ENCODE peak calls at places on chromosomes 2 and 18, in nine cellular contexts. G is HCT116; F is naive thymus-derived CD4-positive, alpha-beta T cell; R is sigmoid colon; I is pancreas; D is tibial nerve; V is heart right ventricle; P is neural progenitor cell; C is WERI-Rb-1. X is an unnamed sample. For H3K36me3, the result is how much of the 10 kb centered on the place peaks cover.

GRCh38 chr2:88090446-88091283 is 23.0 kb downstream of the SMYD1 start:
- DNase-seq in R (no peak), D (no peak), C (no peak), P (no peak), I (no peak), V (no peak), G (no peak), F (peak), X (no peak)

GRCh38 chr2:216388046-216388884 is 16.0 kb upstream of the MARCHF4 start:
- DNase-seq in D (no peak), F (no peak), G (no peak), P (no peak), R (no peak), C (no peak), I (no peak), V (no peak), X (no peak)

GRCh38 chr2:32832821-32833220 is 113.9 kb upstream of the LTBP1 start:
- DNase-seq in G (no peak), C (no peak), R (no peak), I (no peak), V (no peak), D (no peak), F (no peak), P (peak), X (no peak)

GRCh38 chr2:120656273-120656960 is 79.3 kb upstream of the GLI2 start:
- DNase-seq in P (no peak), C (no peak), F (no peak), G (no peak), D (no peak), R (no peak), I (peak), V (no peak), X (no peak)

GRCh38 chr2:48328972-48329723 is 200.8 kb upstream of the STON1 start:
- DNase-seq in V (no peak), D (no peak), I (no peak), G (no peak), F (no peak), P (peak), R (no peak), C (no peak), X (no peak)

GRCh38 chr2:110903548-110903947 is 171.2 kb downstream of the ACOXL start:
- DNase-seq in D (no peak), V (no peak), P (no peak), I (no peak), R (peak), F (no peak), G (no peak), C (no peak), X (no peak)

GRCh38 chr2:140506606-140507005 is 1624.2 kb downstream of the LRP1B start:
- DNase-seq in F (no peak), G (no peak), D (no peak), I (no peak), V (no peak), P (no peak), C (no peak), R (no peak), X (no peak)

GRCh38 chr2:101843048-101843447 is 145.5 kb downstream of the MAP4K4 start:
- DNase-seq in D (peak), F (no peak), C (no peak), P (no peak), V (no peak), G (no peak), I (no peak), R (no peak), X (no peak)

GRCh38 chr18:57029761-57030160 is 117.1 kb upstream of the BOD1L2 start:
- DNase-seq in C (peak), P (peak), I (no peak), D (no peak), G (no peak), R (no peak), V (no peak), F (no peak), X (no peak)

GRCh38 chr2:7634370-7634769 is 717.2 kb downstream of the RNF144A start:
- DNase-seq in G (no peak), R (no peak), I (no peak), V (no peak), P (no peak), C (no peak), D (no peak), F (no peak), X (no peak)

DNA sequence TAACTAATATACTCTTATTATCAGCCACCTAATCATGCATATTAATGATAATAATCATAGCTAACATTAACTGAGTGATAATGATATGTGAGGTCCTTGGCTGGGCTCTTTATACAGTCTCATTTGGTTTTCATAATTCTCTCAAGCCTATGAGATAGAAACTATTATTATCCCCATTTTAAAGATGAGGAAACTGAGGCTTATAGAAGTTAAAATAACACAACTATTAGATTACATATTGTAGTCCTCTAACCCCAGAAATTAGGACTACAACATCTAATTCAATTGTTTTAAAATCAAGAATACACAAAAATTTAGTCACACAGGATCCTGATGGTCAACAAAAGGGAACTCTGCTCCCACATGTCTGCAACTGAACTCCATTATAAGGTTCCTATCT is 83.6 kb upstream of the ITGB6 start:
- DNase-seq in F (no peak), G (no peak), D (no peak), C (no peak), I (no peak), P (no peak), R (no peak), V (no peak), X (no peak)
- H3K36me3 ChIP-seq in F (under half), G (under half), D (under half), C (under half), I (under half), P (under half), R (under half), V (under half), X (under half)

GRCh38 chr2:172437419-172438063 is 10.2 kb downstream of the ITGA6 start:
- DNase-seq in F (no peak), V (no peak), G (no peak), C (no peak), P (no peak), I (no peak), R (no peak), D (no peak), X (no peak)

GRCh38 chr2:172438064-172438421 is 10.7 kb downstream of the ITGA6 start:
- DNase-seq in V (no peak), R (no peak), D (no peak), C (no peak), F (peak), G (no peak), I (no peak), P (no peak), X (no peak)

GRCh38 chr2:172439911-172440310 is 12.5 kb downstream of the ITGA6 start:
- DNase-seq in R (no peak), I (no peak), F (no peak), D (no peak), G (no peak), P (no peak), C (no peak), V (no peak), X (no peak)

GRCh38 chr2:172439509-172439860 is 12.1 kb downstream of the ITGA6 start:
- DNase-seq in C (no peak), G (no peak), D (no peak), P (no peak), I (no peak), F (no peak), R (no peak), V (no peak), X (no peak)

GRCh38 chr2:172438741-172439508 is 11.5 kb downstream of the ITGA6 start:
- DNase-seq in I (no peak), G (peak), F (no peak), P (no peak), V (peak), D (no peak), R (no peak), C (no peak), X (no peak)
- H3K27ac ChIP-seq in I (no peak), G (peak), F (peak), P (no peak), V (no peak), D (peak), R (no peak), C (no peak), X (peak)

DNA sequence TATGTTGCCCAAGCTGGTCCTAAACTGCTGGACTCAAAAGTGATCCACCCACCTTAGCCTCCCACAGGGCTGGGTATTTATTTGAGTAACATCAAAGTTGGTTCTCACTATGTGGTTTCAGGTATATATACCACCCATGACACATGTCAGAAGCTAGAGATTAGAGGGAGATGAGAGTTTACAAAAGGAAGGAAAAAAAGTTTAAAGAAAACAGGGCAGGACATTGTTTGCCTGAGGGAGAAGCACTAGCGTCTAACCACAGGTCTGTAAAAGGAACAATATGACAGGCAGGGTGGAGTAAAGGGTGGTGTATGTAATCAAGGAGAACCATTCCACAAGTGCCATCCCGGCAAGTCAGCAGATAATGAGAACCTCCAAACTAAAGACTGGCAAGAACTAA is 8.5 kb downstream of the CEP76 start:
- DNase-seq in G (no peak), F (no peak), D (no peak), P (no peak), C (no peak), I (no peak), V (no peak), R (no peak), X (no peak)
- H3K36me3 ChIP-seq in G (under half), F (under half), D (under half), P (under half), C (half or more), I (under half), V (under half), R (under half), X (under half)

DNA sequence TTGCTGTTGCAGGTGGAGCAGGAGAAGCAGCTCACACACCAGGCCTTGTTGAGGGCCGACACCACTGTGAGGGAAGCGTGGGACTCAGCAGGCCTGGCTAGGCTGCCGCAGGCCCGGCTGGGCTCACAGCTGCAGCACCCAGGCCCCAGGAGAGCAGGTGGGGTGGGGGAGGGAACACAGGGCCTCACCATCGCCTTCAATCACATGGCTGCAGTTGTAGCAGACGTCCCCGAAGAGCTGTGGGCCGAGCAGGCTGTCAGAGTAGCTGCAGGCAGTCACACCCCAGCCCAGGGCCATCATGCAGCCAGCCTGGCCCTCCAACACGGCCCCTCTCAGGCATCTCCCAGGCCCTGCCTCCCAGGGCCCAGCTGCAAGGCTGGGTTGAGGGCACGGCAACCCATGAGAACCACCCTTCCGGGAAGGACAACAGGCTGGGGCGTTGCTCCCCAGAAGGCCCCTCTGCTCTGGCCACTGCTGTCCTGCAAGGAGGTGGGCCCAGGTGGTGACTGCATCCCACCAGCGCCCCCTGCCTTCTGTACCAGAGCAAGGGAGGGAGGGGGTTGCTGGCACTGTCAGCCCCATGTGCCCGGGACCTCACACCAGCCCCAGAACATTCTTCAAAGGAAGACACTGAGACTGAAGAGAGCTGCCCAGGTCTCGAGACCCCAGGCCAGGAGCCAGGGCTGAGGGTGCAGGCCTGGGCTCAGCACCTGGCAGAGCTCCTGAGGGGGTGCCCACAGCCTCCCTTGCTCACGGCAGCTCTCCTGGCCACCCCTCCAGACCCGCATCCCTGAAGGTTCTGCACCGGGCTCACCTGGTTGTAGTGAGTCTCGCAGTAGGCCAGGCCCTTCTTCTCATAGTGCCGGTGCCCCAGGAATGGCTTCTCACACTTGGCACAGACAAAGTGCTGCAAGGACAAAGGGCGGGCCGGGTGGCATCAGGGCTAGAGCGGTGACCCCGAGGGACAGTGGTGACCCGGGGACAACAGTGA is 5.6 kb upstream of the GPR17 start:
- DNase-seq in D (no peak), R (no peak), F (peak), C (peak), V (peak), I (no peak), P (peak), G (no peak), X (no peak)
- H3K27ac ChIP-seq in D (peak), R (peak), F (peak), C (peak), V (peak), I (no peak), P (no peak), G (no peak), X (peak)

DNA sequence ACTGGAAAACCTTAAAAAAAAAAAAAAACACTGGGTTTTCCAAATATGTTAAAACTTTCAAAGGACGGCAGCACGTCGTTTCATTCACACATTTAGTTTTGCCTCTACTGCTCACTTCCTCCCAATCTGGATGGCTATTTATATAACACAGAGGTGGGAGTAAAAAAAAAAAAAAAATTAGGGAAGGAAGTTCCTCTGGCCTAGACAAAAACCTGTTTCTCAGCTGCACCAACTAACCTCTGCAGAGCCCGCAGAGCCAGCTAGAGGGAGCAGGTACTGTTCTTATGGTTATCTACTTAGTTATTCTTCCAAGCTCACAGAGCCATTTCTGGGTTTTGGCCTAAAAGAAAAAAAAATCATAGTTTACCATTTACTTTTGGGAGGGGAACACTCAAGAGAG is 28.1 kb downstream of the SLC1A4 start:
- DNase-seq in F (no peak), P (peak), I (no peak), C (no peak), D (no peak), R (peak), G (no peak), V (no peak), X (no peak)
- H3K36me3 ChIP-seq in F (under half), P (under half), I (under half), C (half or more), D (under half), R (under half), G (under half), V (under half), X (under half)

GRCh38 chr2:95057535-95058453 is 32.3 kb downstream of the MAL start:
- DNase-seq in C (no peak), P (no peak), V (no peak), G (no peak), F (peak), I (no peak), R (peak), D (no peak), X (no peak)
- H3K27ac ChIP-seq in C (no peak), P (no peak), V (no peak), G (no peak), F (no peak), I (no peak), R (peak), D (peak), X (no peak)

DNA sequence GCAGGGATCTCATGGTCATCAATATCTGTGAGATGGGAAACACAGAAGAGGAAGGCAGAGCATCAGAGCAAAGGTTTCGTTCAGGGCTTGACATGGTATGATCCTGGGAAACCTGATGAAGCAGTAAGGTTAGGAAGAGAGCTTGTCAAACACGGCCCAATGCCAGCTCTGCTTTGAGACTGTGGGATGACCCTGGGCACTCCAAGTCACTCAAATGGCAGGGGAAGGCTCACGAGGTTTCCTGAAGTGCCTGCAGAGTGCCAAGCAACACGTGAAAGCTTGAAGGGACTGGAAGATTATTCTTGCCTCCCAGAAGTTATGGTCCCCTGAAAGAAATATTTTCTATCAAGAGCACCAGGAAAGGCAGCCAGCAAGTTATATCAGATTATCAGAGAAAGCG is 6.5 kb downstream of the MCFD2 start:
- DNase-seq in R (no peak), G (no peak), C (no peak), F (no peak), D (no peak), V (no peak), P (no peak), I (no peak), X (no peak)
- H3K36me3 ChIP-seq in R (under half), G (under half), C (half or more), F (under half), D (under half), V (under half), P (under half), I (half or more), X (under half)

GRCh38 chr2:10278763-10279471 is 23.8 kb upstream of the HPCAL1 start:
- DNase-seq in F (no peak), G (no peak), V (no peak), I (no peak), R (peak), P (no peak), C (no peak), D (no peak), X (no peak)
- H3K27ac ChIP-seq in F (no peak), G (no peak), V (no peak), I (no peak), R (no peak), P (no peak), C (no peak), D (peak), X (no peak)

GRCh38 chr2:28779020-28779419 is 27.4 kb downstream of the PPP1CB start:
- DNase-seq in P (no peak), D (no peak), F (no peak), C (no peak), G (no peak), I (no peak), V (no peak), R (no peak), X (no peak)

GRCh38 chr2:28778392-28778791 is 26.8 kb downstream of the PPP1CB start:
- DNase-seq in D (no peak), R (no peak), V (no peak), C (no peak), F (no peak), I (no peak), P (no peak), G (no peak), X (no peak)

GRCh38 chr2:28776471-28776870 is 24.8 kb downstream of the PPP1CB start:
- DNase-seq in R (no peak), V (no peak), I (no peak), P (no peak), C (no peak), D (no peak), F (no peak), G (no peak), X (no peak)

GRCh38 chr2:28782423-28782822 is 28.2 kb upstream of the SPDYA start:
- DNase-seq in G (no peak), C (no peak), P (no peak), R (no peak), V (no peak), F (no peak), I (no peak), D (no peak), X (no peak)

DNA sequence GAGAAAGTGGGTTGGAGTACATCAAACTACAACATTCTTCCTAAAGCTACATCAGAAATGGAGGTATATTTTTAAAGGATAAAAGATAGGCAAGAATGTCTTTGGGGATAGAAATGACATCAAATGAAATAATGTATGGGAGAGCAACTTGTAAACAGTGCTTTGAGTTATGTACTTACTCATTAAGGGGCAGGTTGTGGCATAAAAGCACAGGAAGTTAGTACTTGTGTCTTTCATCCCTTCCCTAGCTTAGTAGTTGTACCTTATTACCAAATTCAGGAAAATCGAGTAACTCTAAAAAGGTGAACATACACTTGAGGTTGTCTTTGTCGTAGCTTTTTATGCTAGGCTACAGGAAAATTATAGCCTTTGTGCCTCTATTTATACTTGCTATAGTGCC is 28.9 kb downstream of the PPP1CB start:
- DNase-seq in P (no peak), V (no peak), R (no peak), G (no peak), D (no peak), C (no peak), I (no peak), F (no peak), X (no peak)
- H3K36me3 ChIP-seq in P (under half), V (under half), R (half or more), G (under half), D (under half), C (half or more), I (half or more), F (under half), X (under half)

DNA sequence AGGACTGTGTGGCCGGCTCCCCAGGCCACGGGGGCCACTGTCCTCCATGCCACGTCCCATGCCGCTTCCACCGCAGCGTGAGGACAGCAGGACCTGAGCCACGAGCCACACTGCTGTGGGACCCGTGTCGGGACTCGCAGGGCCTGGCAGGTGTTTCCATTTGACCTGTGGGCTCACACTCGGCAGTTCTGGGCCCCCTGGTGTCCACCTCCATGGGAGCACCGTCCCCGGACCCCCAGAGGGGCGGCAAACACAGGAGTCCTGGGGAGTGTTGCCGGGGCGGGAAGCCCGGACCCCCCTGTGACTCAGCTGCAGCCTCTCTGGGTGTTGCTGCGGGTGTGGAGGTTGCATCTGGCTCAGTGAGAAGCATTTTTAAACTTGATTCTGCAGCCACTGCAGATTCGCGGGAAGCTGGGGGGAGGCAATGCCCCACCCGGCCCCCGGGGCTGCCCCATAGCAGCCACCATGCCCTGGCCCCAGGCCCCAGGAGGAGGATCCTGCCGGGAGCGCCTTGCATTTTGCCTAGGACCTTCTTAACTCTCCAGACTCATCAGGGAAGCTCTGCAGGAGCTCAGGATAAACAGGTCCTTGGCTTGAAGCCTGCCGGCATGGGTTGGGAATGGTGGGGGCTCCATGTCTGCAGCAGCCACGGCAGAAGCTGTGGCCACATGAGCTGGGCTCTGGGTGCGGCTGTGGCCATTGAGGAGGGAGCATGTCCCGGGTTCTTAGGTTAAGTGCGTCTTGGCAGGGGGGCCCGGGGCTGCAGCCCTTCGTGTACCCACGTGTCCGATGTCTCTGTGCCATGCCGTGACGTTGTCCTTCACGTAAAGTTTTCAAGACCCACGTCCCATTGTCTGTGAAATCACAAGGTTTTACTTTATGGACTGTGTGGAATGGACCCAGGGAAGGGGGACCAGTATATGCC is 30.9 kb downstream of the NFATC1 start:
- DNase-seq in F (no peak), V (no peak), C (no peak), P (no peak), I (no peak), D (no peak), G (no peak), R (no peak), X (no peak)
- H3K27ac ChIP-seq in F (no peak), V (no peak), C (no peak), P (no peak), I (no peak), D (peak), G (no peak), R (peak), X (no peak)